ENCODE peak calls at places on chromosome 15, in four cellular contexts. One of them, this sample, is unnamed.

GRCh38 chr15:76059320-76060097 is at the start of gene TMEM266:
- DNase-seq in spleen: peak; percentile 79
- DNase-seq in HCT116: no peak
- DNase-seq in body of pancreas: peak; percentile 77
- DNase-seq in this sample: peak; percentile 36

GRCh38 chr15:41816788-41817187 is 11.1 kb upstream of the JMJD7 start:
- DNase-seq in spleen: peak; percentile 65
- DNase-seq in HCT116: no peak
- DNase-seq in body of pancreas: no peak
- DNase-seq in this sample: no peak

GRCh38 chr15:77392762-77393470 is 27.0 kb downstream of the PEAK1 start:
- DNase-seq in HCT116: no peak
- DNase-seq in body of pancreas: no peak
- DNase-seq in spleen: no peak
- DNase-seq in this sample: no peak

GRCh38 chr15:90666135-90666909 is 50.8 kb upstream of the BLM start:
- DNase-seq in body of pancreas: no peak
- DNase-seq in spleen: no peak
- DNase-seq in HCT116: no peak
- DNase-seq in this sample: no peak

GRCh38 chr15:38536201-38536676 is 28.4 kb downstream of the RASGRP1 start:
- DNase-seq in HCT116: no peak
- DNase-seq in spleen: no peak
- DNase-seq in body of pancreas: peak; percentile 37
- DNase-seq in this sample: no peak

GRCh38 chr15:77869021-77869895 is 208.3 kb downstream of the TBC1D2B start:
- DNase-seq in body of pancreas: peak; percentile 4
- DNase-seq in spleen: peak; percentile 46
- DNase-seq in HCT116: no peak
- DNase-seq in this sample: no peak

GRCh38 chr15:30923429-30923828 is 19.7 kb downstream of the FAN1 start:
- DNase-seq in body of pancreas: no peak
- DNase-seq in spleen: no peak
- DNase-seq in HCT116: no peak
- DNase-seq in this sample: no peak

GRCh38 chr15:41416742-41417417 is at the start of gene RTF1:
- DNase-seq in body of pancreas: peak; percentile 97
- DNase-seq in HCT116: peak; percentile 71
- DNase-seq in spleen: peak; percentile 99
- DNase-seq in this sample: peak; percentile 96

GRCh38 chr15:29454506-29454905 is 184.9 kb upstream of the NSMCE3 start:
- DNase-seq in HCT116: no peak
- DNase-seq in spleen: no peak
- DNase-seq in body of pancreas: no peak
- DNase-seq in this sample: no peak

GRCh38 chr15:53522878-53523455 is 236.5 kb downstream of the WDR72 start:
- DNase-seq in HCT116: no peak
- DNase-seq in body of pancreas: peak; percentile 12
- DNase-seq in spleen: no peak
- DNase-seq in this sample: no peak

GRCh38 chr15:64837502-64837901 is 4.2 kb upstream of the PLEKHO2 start:
- DNase-seq in spleen: no peak
- DNase-seq in body of pancreas: no peak
- DNase-seq in HCT116: no peak
- DNase-seq in this sample: no peak

GRCh38 chr15:37106490-37107001 is 6.2 kb upstream of the MEIS2 start:
- DNase-seq in body of pancreas: no peak
- DNase-seq in spleen: peak; percentile 57
- DNase-seq in HCT116: no peak
- DNase-seq in this sample: no peak
- H3K27ac ChIP-seq in body of pancreas: no peak overlapping the region
- H3K27ac ChIP-seq in spleen: no peak overlapping the region
- H3K27ac ChIP-seq in HCT116: no peak overlapping the region
- H3K27ac ChIP-seq in this sample: no peak overlapping the region

GRCh38 chr15:40091861-40092415 is 16.7 kb downstream of the BMF start:
- DNase-seq in HCT116: no peak
- DNase-seq in body of pancreas: no peak
- DNase-seq in spleen: no peak
- DNase-seq in this sample: no peak
- TF ChIP-seq POLR2A in HCT116: no peak
- TF ChIP-seq POLR2A in body of pancreas: no peak
- TF ChIP-seq POLR2A in spleen: no peak
- TF ChIP-seq POLR2A in this sample: no peak

GRCh38 chr15:91982401-91982800 is 128.9 kb downstream of the SLCO3A1 start:
- DNase-seq in spleen: no peak
- DNase-seq in HCT116: no peak
- DNase-seq in body of pancreas: no peak
- DNase-seq in this sample: no peak
- TF ChIP-seq CTCF in spleen: no peak
- TF ChIP-seq CTCF in HCT116: peak; percentile 10
- TF ChIP-seq CTCF in body of pancreas: no peak
- TF ChIP-seq CTCF in this sample: no peak

GRCh38 chr15:69854521-69855171 is 243.1 kb downstream of the TLE3 start:
- DNase-seq in HCT116: no peak
- DNase-seq in body of pancreas: no peak
- DNase-seq in spleen: peak; percentile 41
- DNase-seq in this sample: no peak
- H3K27ac ChIP-seq in HCT116: no peak overlapping the region
- H3K27ac ChIP-seq in body of pancreas: peak overlapping the region; percentile 71
- H3K27ac ChIP-seq in spleen: no peak overlapping the region
- H3K27ac ChIP-seq in this sample: no peak overlapping the region

GRCh38 chr15:63045438-63046278 is 3.1 kb downstream of the TPM1 start:
- DNase-seq in HCT116: no peak
- DNase-seq in body of pancreas: no peak
- DNase-seq in spleen: no peak
- DNase-seq in this sample: no peak

GRCh38 chr15:63048115-63048985 is 5.8 kb downstream of the TPM1 start:
- DNase-seq in body of pancreas: peak; percentile 96
- DNase-seq in spleen: peak; percentile 97
- DNase-seq in HCT116: peak; percentile 70
- DNase-seq in this sample: peak; percentile 95

GRCh38 chr15:63048986-63049665 is 6.6 kb downstream of the TPM1 start:
- DNase-seq in spleen: peak; percentile 85
- DNase-seq in HCT116: no peak
- DNase-seq in body of pancreas: peak; percentile 51
- DNase-seq in this sample: peak; percentile 69

GRCh38 chr15:63047792-63048114 is 5.2 kb downstream of the TPM1 start:
- DNase-seq in spleen: no peak
- DNase-seq in body of pancreas: no peak
- DNase-seq in HCT116: no peak
- DNase-seq in this sample: no peak

GRCh38 chr15:63046927-63047760 is 4.6 kb downstream of the TPM1 start:
- DNase-seq in HCT116: no peak
- DNase-seq in spleen: no peak
- DNase-seq in body of pancreas: peak; percentile 20
- DNase-seq in this sample: no peak
- TF ChIP-seq POLR2A in HCT116: no peak
- TF ChIP-seq POLR2A in spleen: no peak
- TF ChIP-seq POLR2A in body of pancreas: peak; percentile 51
- TF ChIP-seq POLR2A in this sample: no peak

DNA sequence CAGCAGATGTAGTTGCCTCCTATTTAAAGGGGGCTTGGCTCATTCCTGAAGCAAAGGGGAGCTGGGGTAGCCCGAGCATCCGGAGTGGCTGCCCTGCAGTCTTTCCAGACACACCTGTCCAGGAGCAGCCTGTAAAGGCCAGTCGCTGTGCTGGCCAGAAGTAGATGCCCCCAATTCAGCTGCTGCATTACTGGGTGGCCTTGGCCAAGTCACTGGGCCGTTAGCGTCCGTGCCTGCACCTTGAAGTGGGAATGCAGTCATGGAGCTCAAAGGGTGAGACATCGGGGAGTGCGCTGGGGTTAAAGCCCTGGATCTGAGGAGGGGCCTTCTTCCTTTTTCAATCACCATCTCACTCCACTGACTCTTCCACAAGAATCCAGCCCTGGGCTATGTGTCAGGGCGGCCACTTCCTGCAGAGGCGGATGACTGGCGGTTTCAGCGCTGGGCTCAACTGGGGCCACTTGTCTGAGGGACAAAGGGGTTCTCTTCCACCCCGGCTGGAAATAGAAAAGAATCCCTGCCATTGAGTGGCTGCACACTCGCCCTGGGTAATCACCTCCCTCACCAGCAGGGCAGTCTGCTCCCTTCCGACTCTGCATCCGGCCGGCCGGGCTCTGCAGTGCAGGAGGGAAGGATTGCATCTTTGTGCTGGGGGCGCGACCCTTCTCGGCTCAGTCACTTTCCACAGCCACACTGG is 11.8 kb downstream of the ALDH1A3 start:
- DNase-seq in spleen: peak; percentile 70
- DNase-seq in HCT116: no peak
- DNase-seq in body of pancreas: no peak
- DNase-seq in this sample: peak; percentile 39
- TF ChIP-seq CTCF in spleen: peak; percentile 16
- TF ChIP-seq CTCF in HCT116: no peak
- TF ChIP-seq CTCF in body of pancreas: no peak
- TF ChIP-seq CTCF in this sample: no peak

This sample was measured in right lobe of liver.